ENCODE peak calls at places on chromosome 5, in four cellular contexts. One of them, this sample, is unnamed.

GRCh38 chr5:98314262-98314661 is 459.2 kb upstream of the RGMB start:
- DNase-seq in T-cell: no peak
- DNase-seq in NCI-H1436: no peak
- DNase-seq in AML-193: no peak
- DNase-seq in this sample: no peak

GRCh38 chr5:173326501-173326960 is 1.7 kb downstream of the STC2 start:
- DNase-seq in T-cell: no peak
- DNase-seq in NCI-H1436: no peak
- DNase-seq in AML-193: no peak
- DNase-seq in this sample: no peak

GRCh38 chr5:124342027-124342471 is 404.4 kb downstream of the ZNF608 start:
- DNase-seq in T-cell: no peak
- DNase-seq in NCI-H1436: no peak
- DNase-seq in AML-193: no peak
- DNase-seq in this sample: no peak

GRCh38 chr5:73116506-73116905 is 3.9 kb upstream of the TMEM171 start:
- DNase-seq in T-cell: no peak
- DNase-seq in NCI-H1436: no peak
- DNase-seq in AML-193: no peak
- DNase-seq in this sample: no peak

GRCh38 chr5:77177576-77177975 is 32.9 kb upstream of the PDE8B start:
- DNase-seq in T-cell: no peak
- DNase-seq in NCI-H1436: no peak
- DNase-seq in AML-193: no peak
- DNase-seq in this sample: no peak

GRCh38 chr5:37715361-37715760 is 124.5 kb downstream of the GDNF start:
- DNase-seq in T-cell: no peak
- DNase-seq in NCI-H1436: no peak
- DNase-seq in AML-193: no peak
- DNase-seq in this sample: no peak

GRCh38 chr5:55429707-55430253 is 105.0 kb downstream of the PLPP1 start:
- DNase-seq in T-cell: no peak
- DNase-seq in NCI-H1436: no peak
- DNase-seq in AML-193: no peak
- DNase-seq in this sample: no peak

GRCh38 chr5:52892242-52892878 is 96.8 kb upstream of the ITGA2 start:
- DNase-seq in T-cell: no peak
- DNase-seq in NCI-H1436: no peak
- DNase-seq in AML-193: no peak
- DNase-seq in this sample: no peak

GRCh38 chr5:177162379-177162778 is 28.8 kb downstream of the NSD1 start:
- DNase-seq in T-cell: no peak
- DNase-seq in NCI-H1436: no peak
- DNase-seq in AML-193: no peak
- DNase-seq in this sample: no peak

GRCh38 chr5:151904921-151905320 is 19.7 kb downstream of the GLRA1 start:
- DNase-seq in T-cell: no peak
- DNase-seq in NCI-H1436: no peak
- DNase-seq in AML-193: no peak
- DNase-seq in this sample: no peak

GRCh38 chr5:142437563-142437962 is 112.7 kb upstream of the SPRY4 start:
- DNase-seq in T-cell: no peak
- DNase-seq in NCI-H1436: no peak
- DNase-seq in AML-193: no peak
- DNase-seq in this sample: no peak

GRCh38 chr5:154179846-154180710 is 10.5 kb upstream of the GALNT10 start:
- DNase-seq in T-cell: peak
- DNase-seq in NCI-H1436: peak
- DNase-seq in AML-193: peak
- DNase-seq in this sample: no peak

GRCh38 chr5:41776435-41776834 is 93.8 kb downstream of the OXCT1 start:
- DNase-seq in T-cell: no peak
- DNase-seq in NCI-H1436: no peak
- DNase-seq in AML-193: no peak
- DNase-seq in this sample: no peak

GRCh38 chr5:141050622-141051525 is at the start of gene PCDHB1:
- DNase-seq in T-cell: no peak
- DNase-seq in NCI-H1436: no peak
- DNase-seq in AML-193: no peak
- DNase-seq in this sample: no peak

GRCh38 chr5:111948517-111948916 is 191.5 kb upstream of the NREP start:
- DNase-seq in T-cell: no peak
- DNase-seq in NCI-H1436: no peak
- DNase-seq in AML-193: no peak
- DNase-seq in this sample: no peak

GRCh38 chr5:177546262-177546741 is 8.1 kb downstream of the FAM193B start:
- DNase-seq in T-cell: no peak
- DNase-seq in NCI-H1436: no peak
- DNase-seq in AML-193: peak
- DNase-seq in this sample: no peak

GRCh38 chr5:68011801-68012200 is 203.8 kb upstream of the PIK3R1 start:
- DNase-seq in T-cell: no peak
- DNase-seq in NCI-H1436: no peak
- DNase-seq in AML-193: no peak
- DNase-seq in this sample: no peak

GRCh38 chr5:98158440-98158839 is 615.0 kb upstream of the RGMB start:
- DNase-seq in T-cell: no peak
- DNase-seq in NCI-H1436: no peak
- DNase-seq in AML-193: no peak
- DNase-seq in this sample: no peak

GRCh38 chr5:147822686-147823491 is 8.6 kb downstream of the SPINK1 start:
- DNase-seq in T-cell: peak
- DNase-seq in NCI-H1436: peak
- DNase-seq in AML-193: peak
- DNase-seq in this sample: no peak

GRCh38 chr5:41637869-41638268 is 127.5 kb upstream of the PLCXD3 start:
- DNase-seq in T-cell: no peak
- DNase-seq in NCI-H1436: no peak
- DNase-seq in AML-193: no peak
- DNase-seq in this sample: no peak

GRCh38 chr5:93875693-93876092 is 134.3 kb upstream of the POU5F2 start:
- DNase-seq in T-cell: no peak
- DNase-seq in NCI-H1436: no peak
- DNase-seq in AML-193: no peak
- DNase-seq in this sample: no peak

GRCh38 chr5:54624671-54625583 is 107.4 kb downstream of the SNX18 start:
- DNase-seq in T-cell: no peak
- DNase-seq in NCI-H1436: no peak
- DNase-seq in AML-193: peak
- DNase-seq in this sample: no peak

GRCh38 chr5:423626-424258 is 19.2 kb upstream of the EXOC3 start:
- DNase-seq in T-cell: no peak
- DNase-seq in NCI-H1436: no peak
- DNase-seq in AML-193: no peak
- DNase-seq in this sample: no peak

GRCh38 chr5:179331591-179331990 is 13.7 kb downstream of the ADAMTS2 start:
- DNase-seq in T-cell: no peak
- DNase-seq in NCI-H1436: no peak
- DNase-seq in AML-193: no peak
- DNase-seq in this sample: no peak

GRCh38 chr5:109939109-109939682 is 249.5 kb downstream of the MAN2A1 start:
- DNase-seq in T-cell: no peak
- DNase-seq in NCI-H1436: no peak
- DNase-seq in AML-193: no peak
- DNase-seq in this sample: no peak

GRCh38 chr5:163509288-163510040 is 4.0 kb downstream of the MAT2B start:
- DNase-seq in T-cell: no peak
- DNase-seq in NCI-H1436: no peak
- DNase-seq in AML-193: no peak
- DNase-seq in this sample: no peak

GRCh38 chr5:151408633-151409243 is 38.7 kb upstream of the SLC36A1 start:
- DNase-seq in T-cell: no peak
- DNase-seq in NCI-H1436: no peak
- DNase-seq in AML-193: no peak
- DNase-seq in this sample: no peak

GRCh38 chr5:17088051-17088450 is 129.4 kb upstream of the BASP1 start:
- DNase-seq in T-cell: no peak
- DNase-seq in NCI-H1436: no peak
- DNase-seq in AML-193: no peak
- DNase-seq in this sample: no peak

GRCh38 chr5:170330568-170331054 is 33.0 kb upstream of the LCP2 start:
- DNase-seq in T-cell: no peak
- DNase-seq in NCI-H1436: no peak
- DNase-seq in AML-193: no peak
- DNase-seq in this sample: no peak

GRCh38 chr5:111266491-111266890 is 42.3 kb downstream of the CAMK4 start:
- DNase-seq in T-cell: no peak
- DNase-seq in NCI-H1436: no peak
- DNase-seq in AML-193: no peak
- DNase-seq in this sample: no peak

GRCh38 chr5:6686916-6687409 is 26.3 kb upstream of the TENT4A start:
- DNase-seq in T-cell: no peak
- DNase-seq in NCI-H1436: no peak
- DNase-seq in AML-193: no peak
- DNase-seq in this sample: no peak

GRCh38 chr5:89930591-89931383 is 478.8 kb downstream of the CETN3 start:
- DNase-seq in T-cell: no peak
- DNase-seq in NCI-H1436: no peak
- DNase-seq in AML-193: no peak
- DNase-seq in this sample: no peak